ENCODE peak calls at places on chromosomes 16 and 17, in seven cellular contexts. X is fibroblast of mammary gland; K is effector memory CD4-positive, alpha-beta T cell; H is OCI-LY7; D is lower lobe of right lung; Z is transverse colon; U is AG04450. M is an unnamed sample.

GRCh38 chr17:14482715-14483114 is 181.8 kb downstream of the HS3ST3B1 start:
- DNase-seq in H (no peak), X (no peak), K (no peak), D (no peak), U (no peak), Z (no peak), M (no peak)

GRCh38 chr16:13945734-13946490 is 26.0 kb downstream of the ERCC4 start:
- DNase-seq in X (no peak), H (no peak), D (no peak), K (no peak), U (no peak), Z (no peak), M (no peak)

GRCh38 chr17:64692187-64692586 is 30.1 kb upstream of the SMURF2 start:
- DNase-seq in H (no peak), U (no peak), Z (no peak), D (no peak), K (no peak), X (no peak), M (no peak)

GRCh38 chr16:72743011-72743761 is 304.7 kb downstream of the ZFHX3 start:
- DNase-seq in X (no peak), Z (no peak), H (no peak), U (no peak), D (no peak), K (no peak), M (no peak)

GRCh38 chr16:11909653-11910551 is 5.9 kb downstream of the GSPT1 start:
- DNase-seq in H (no peak), D (no peak), Z (no peak), K (no peak), U (peak; percentile 23), X (peak; percentile 43), M (no peak)

GRCh38 chr16:14013571-14014283 is 57.4 kb upstream of the MRTFB start:
- DNase-seq in U (peak; percentile 86), K (no peak), X (peak; percentile 99), D (no peak), Z (no peak), H (no peak), M (peak; percentile 94)

GRCh38 chr17:73492802-73493139 is 151.5 kb downstream of the SDK2 start:
- DNase-seq in X (no peak), K (no peak), Z (no peak), D (no peak), U (no peak), H (no peak), M (no peak)

GRCh38 chr17:31541559-31541958 is 150.1 kb downstream of the RAB11FIP4 start:
- DNase-seq in D (no peak), X (no peak), K (no peak), H (peak; percentile 62), Z (no peak), U (no peak), M (no peak)

GRCh38 chr16:82748026-82748425 is 121.3 kb downstream of the CDH13 start:
- DNase-seq in U (no peak), K (no peak), Z (no peak), D (no peak), X (peak; percentile 74), H (no peak), M (peak; percentile 47)

GRCh38 chr17:75009139-75009724 is 3.2 kb upstream of the MRPL58 start:
- DNase-seq in X (no peak), Z (peak; percentile 49), D (no peak), K (no peak), U (no peak), H (no peak), M (no peak)

GRCh38 chr16:89823087-89823823 is 5.0 kb upstream of the SPIRE2 start:
- DNase-seq in K (no peak), X (no peak), D (no peak), Z (no peak), U (no peak), H (no peak), M (no peak)

DNA sequence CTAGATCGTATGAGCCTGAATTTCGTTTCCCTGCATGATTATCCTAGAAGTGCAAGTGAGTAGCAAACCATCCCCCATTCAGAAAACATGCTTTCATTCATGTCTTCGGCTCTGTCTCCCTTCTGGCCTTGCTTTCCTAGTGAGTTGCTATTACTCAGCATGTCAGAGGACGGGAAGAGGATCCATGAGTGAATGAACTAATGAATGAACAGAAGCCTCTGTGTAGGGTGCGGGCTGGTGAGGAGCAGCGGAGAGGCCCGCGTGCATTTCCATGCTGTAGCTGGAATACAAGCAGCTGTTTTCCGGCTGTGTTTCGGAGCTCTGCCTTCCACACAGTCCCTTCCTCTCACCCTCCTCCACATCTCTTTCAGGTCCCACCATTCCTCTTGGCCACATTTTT is 155.7 kb upstream of the NOL11 start:
- DNase-seq in U (no peak), D (no peak), H (no peak), X (no peak), Z (no peak), K (no peak), M (no peak)
- H3K4me3 ChIP-seq in U (no peak overlapping the region), D (no peak overlapping the region), H (no peak overlapping the region), X (no peak overlapping the region), Z (no peak overlapping the region), K (no peak overlapping the region), M (no peak overlapping the region)

DNA sequence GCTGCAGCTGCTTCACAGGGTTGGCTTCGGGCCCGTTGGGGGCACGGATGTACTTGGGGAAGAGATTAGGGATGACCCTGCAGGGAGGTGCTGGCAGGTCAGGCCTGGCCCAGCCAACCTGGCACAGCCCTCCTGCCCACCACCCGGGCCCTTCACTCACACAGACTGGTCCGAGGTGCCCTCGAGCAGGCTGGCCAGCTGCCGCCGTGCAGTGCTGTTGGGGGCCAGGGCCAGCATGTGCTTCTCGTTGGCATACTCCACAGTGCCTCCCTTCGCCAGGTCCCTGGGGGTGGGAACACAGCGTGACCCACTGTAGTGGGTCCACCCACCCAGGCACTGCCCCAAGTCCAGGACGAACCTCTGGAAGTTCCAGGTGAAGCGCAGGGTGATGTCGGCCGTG is 9.9 kb downstream of the CTU2 start:
- DNase-seq in Z (no peak), K (no peak), X (no peak), U (no peak), D (no peak), H (no peak), M (no peak)
- H3K4me3 ChIP-seq in Z (no peak overlapping the region), K (no peak overlapping the region), X (no peak overlapping the region), U (no peak overlapping the region), D (no peak overlapping the region), H (no peak overlapping the region), M (no peak overlapping the region)

DNA sequence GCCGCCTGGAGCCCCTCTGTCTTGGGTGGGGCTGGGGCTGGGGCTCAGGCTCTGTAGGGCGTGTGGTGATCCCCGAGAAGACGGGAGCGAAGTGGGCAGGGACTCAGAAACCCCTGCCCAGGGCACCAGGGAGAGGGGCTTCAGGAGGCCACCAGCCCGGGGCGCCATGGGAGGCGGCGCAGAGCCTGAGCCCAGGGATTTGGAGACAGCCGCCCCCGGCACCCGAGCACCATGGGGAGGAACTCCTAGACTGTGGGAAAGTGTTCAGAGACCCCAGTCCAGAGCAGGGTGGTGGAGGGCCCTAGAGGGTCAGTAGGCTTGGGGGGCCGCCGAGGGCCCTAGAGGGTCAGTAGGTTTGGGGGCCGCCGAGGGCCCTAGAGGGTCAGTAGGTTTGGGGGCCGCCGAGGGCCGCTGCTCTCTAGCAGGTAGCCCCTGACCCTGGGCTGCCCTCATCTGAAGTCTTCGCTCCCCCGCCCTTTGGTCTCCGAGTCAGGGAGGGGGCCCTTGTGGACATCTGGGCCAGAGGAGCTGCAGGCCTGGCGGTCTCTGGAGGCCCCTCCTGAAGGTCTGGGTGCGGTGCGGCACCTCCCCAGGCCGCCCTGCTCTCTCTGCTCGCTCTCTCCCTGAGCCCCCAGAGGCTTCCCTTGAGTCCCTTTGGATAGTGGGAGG is 734 bp downstream of the ARHGDIG start:
- DNase-seq in Z (no peak), X (no peak), K (no peak), H (no peak), U (no peak), D (no peak), M (no peak)
- H3K4me3 ChIP-seq in Z (peak overlapping the region; percentile 55), X (no peak overlapping the region), K (peak overlapping the region; percentile 25), H (no peak overlapping the region), U (no peak overlapping the region), D (peak overlapping the region; percentile 39), M (peak overlapping the region; percentile 38)

GRCh38 chr17:3910420-3911270 is 5.6 kb downstream of the P2RX1 start:
- DNase-seq in X (no peak), D (no peak), H (no peak), U (no peak), K (no peak), Z (no peak), M (no peak)

GRCh38 chr17:3913531-3914318 is 2.5 kb downstream of the P2RX1 start:
- DNase-seq in X (peak; percentile 70), U (peak; percentile 42), D (peak; percentile 88), H (peak; percentile 88), Z (peak; percentile 88), K (peak; percentile 60), M (peak; percentile 25)

GRCh38 chr17:3909257-3909656 is 7.0 kb downstream of the P2RX1 start:
- DNase-seq in Z (no peak), K (no peak), X (no peak), H (no peak), D (no peak), U (no peak), M (no peak)

GRCh38 chr17:3912827-3913226 is 3.4 kb downstream of the P2RX1 start:
- DNase-seq in X (no peak), H (no peak), D (no peak), U (no peak), K (no peak), Z (no peak), M (no peak)

DNA sequence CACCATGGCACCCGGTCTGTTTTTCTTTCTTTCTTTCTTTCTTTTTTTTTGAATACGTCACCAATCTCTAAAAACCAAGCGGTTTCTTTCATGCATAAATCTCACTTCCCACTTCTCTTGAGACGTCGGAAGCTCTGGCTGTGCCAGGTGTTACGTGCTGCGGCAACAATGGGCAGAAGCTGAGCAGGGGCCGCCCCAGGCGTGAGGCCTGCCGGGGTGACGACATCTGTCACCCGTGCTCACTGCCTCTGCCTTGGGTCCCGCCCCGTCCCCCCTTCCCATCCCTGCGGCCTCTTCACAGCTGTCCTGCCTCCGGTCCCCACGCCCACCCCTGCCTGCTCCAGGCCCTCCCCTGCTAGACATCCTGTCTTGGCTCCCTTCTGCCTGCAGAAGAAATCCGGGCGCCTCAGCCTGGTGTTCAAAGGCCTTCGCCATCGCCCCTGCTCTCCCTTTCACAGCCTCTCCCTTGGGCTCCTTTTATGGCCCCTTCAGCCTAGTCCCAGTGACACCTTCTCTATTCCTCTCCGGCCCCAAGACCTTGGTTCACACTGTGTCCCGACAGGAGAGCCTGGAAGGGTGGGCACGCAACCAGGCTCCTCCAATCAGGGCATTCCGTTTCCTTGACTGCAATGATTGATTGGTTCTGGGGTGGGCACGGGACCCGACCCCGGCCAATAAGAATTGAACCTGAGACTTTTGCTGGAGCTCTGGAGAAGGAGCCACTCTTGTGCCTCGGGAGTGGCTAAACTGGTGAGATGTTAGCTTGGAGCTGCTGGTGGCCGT is 4.8 kb downstream of the P2RX1 start:
- DNase-seq in H (peak; percentile 98), U (no peak), X (no peak), K (peak; percentile 61), Z (peak; percentile 72), D (no peak), M (no peak)
- H3K4me3 ChIP-seq in H (peak overlapping the region; percentile 35), U (no peak overlapping the region), X (no peak overlapping the region), K (no peak overlapping the region), Z (no peak overlapping the region), D (no peak overlapping the region), M (no peak overlapping the region)

DNA sequence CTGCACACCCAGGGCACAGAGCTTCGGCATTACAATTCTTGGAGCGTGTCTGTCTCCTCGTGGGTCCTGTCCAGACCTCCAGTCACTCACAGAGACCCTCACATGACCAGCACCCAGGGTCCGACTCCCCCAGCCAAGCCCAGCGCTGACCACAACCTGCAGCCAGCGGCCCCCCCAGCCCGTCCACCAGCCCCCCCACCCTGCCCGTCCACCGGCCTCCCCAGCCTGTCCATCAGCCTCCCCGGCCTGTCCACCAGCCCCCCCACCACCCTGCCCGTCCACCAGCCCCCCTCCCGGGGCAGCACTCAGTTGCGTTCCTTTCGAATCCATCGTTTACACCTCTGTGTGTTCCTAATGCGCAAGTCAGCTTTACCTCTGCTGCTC is 5.8 kb downstream of the SECTM1 start:
- DNase-seq in U (no peak), X (no peak), K (no peak), H (no peak), Z (no peak), D (no peak), M (no peak)
- H3K4me3 ChIP-seq in U (no peak overlapping the region), X (no peak overlapping the region), K (no peak overlapping the region), H (no peak overlapping the region), Z (no peak overlapping the region), D (no peak overlapping the region), M (no peak overlapping the region)

M was measured in skeletal muscle cell.